ENCODE peak calls at places on chromosomes 4 and X, in five cellular contexts. K, P, S, O and C are unnamed samples.

GRCh38 chr4:95387719-95388118 is 161.1 kb downstream of the UNC5C start:
- DNase-seq in K (no peak), P (no peak), S (no peak), O (no peak), C (no peak)

GRCh38 chrX:53184836-53185235 is 40.2 kb downstream of the KDM5C start:
- DNase-seq in K (no peak), P (peak; percentile 61), S (no peak), O (peak; percentile 6), C (peak; percentile 43)

GRCh38 chr4:42995343-42995944 is 102.9 kb downstream of the GRXCR1 start:
- DNase-seq in K (no peak), P (peak; percentile 38), S (no peak), O (peak; percentile 53), C (peak; percentile 6)

GRCh38 chrX:46588263-46588662 is 14.7 kb downstream of the CHST7 start:
- DNase-seq in K (peak; percentile 21), P (peak; percentile 84), S (no peak), O (peak; percentile 18), C (peak; percentile 65)

GRCh38 chr4:182745268-182745667 is 171.9 kb downstream of the DCTD start:
- DNase-seq in K (peak; percentile 1), P (no peak), S (no peak), O (no peak), C (no peak)

GRCh38 chr4:122234686-122235085 is 82.6 kb downstream of the BLTP1 start:
- DNase-seq in K (no peak), P (no peak), S (no peak), O (no peak), C (no peak)

GRCh38 chr4:145333786-145334185 is 147.9 kb upstream of the SMAD1 start:
- DNase-seq in K (peak; percentile 12), P (no peak), S (no peak), O (no peak), C (no peak)

GRCh38 chrX:72208126-72208525 is 26.6 kb downstream of the PIN4 start:
- DNase-seq in K (no peak), P (no peak), S (no peak), O (no peak), C (no peak)

GRCh38 chr4:40887690-40888089 is 137.9 kb downstream of the NSUN7 start:
- DNase-seq in K (no peak), P (peak; percentile 97), S (no peak), O (no peak), C (peak; percentile 60)

GRCh38 chrX:19183777-19184485 is 61.7 kb upstream of the ADGRG2 start:
- DNase-seq in K (no peak), P (no peak), S (no peak), O (no peak), C (no peak)

GRCh38 chr4:43253511-43253910 is 361.0 kb downstream of the GRXCR1 start:
- DNase-seq in K (no peak), P (peak; percentile 13), S (no peak), O (no peak), C (no peak)

GRCh38 chrX:16711219-16712115 is 1.0 kb downstream of the CTPS2 start:
- DNase-seq in K (no peak), P (no peak), S (no peak), O (no peak), C (peak; percentile 10)

GRCh38 chr4:154982187-154983047 is 201.3 kb downstream of the RBM46 start:
- DNase-seq in K (peak; percentile 50), P (peak; percentile 70), S (no peak), O (peak; percentile 18), C (peak; percentile 86)

GRCh38 chrX:34978171-34978570 is 35.6 kb downstream of the FAM47B start:
- DNase-seq in K (no peak), P (no peak), S (no peak), O (no peak), C (no peak)

GRCh38 chrX:45083314-45083713 is 117.4 kb downstream of the DIPK2B start:
- DNase-seq in K (no peak), P (no peak), S (no peak), O (no peak), C (no peak)

GRCh38 chrX:19602866-19603620 is 87.7 kb upstream of the MAP3K15 start:
- DNase-seq in K (peak; percentile 15), P (peak; percentile 70), S (no peak), O (peak; percentile 46), C (peak; percentile 57)

GRCh38 chr4:87589531-87589930 is 18.8 kb upstream of the DSPP start:
- DNase-seq in K (no peak), P (peak; percentile 97), S (no peak), O (peak; percentile 2), C (peak; percentile 89)

GRCh38 chr4:185004562-185005208 is 13.6 kb upstream of the HELT start:
- DNase-seq in K (no peak), P (peak; percentile 15), S (peak; percentile 11), O (no peak), C (no peak)

GRCh38 chr4:46886711-46887110 is 22.3 kb downstream of the COX7B2 start:
- DNase-seq in K (no peak), P (peak; percentile 70), S (no peak), O (peak; percentile 38), C (peak; percentile 45)

GRCh38 chrX:151042852-151043251 is 59.7 kb downstream of the HMGB3 start:
- DNase-seq in K (no peak), P (no peak), S (no peak), O (no peak), C (no peak)

GRCh38 chrX:123704781-123705180 is 28.1 kb downstream of the THOC2 start:
- DNase-seq in K (no peak), P (no peak), S (no peak), O (no peak), C (no peak)

GRCh38 chr4:98711526-98711925 is 53.1 kb upstream of the TSPAN5 start:
- DNase-seq in K (no peak), P (peak; percentile 27), S (no peak), O (no peak), C (peak; percentile 46)